ENCODE peak calls at places on chromosomes 2 and 18, in nine cellular contexts. Z is MCF 10A, D is BJ, U is GM20000, I is AG04449, H is astrocyte of the spinal cord, K is ascending aorta, C is kidney, S is left lung. E is an unnamed sample.

GRCh38 chr2:176001903-176002683 is at the start of gene LNPK:
- DNase-seq in D (peak; percentile 41), K (peak; percentile 73), C (peak; percentile 97), S (peak; percentile 95), Z (peak; percentile 91), H (peak; percentile 91), U (peak; percentile 94), I (no peak), E (peak; percentile 89)

GRCh38 chr2:55585451-55586079 is 31.9 kb downstream of the PPP4R3B start:
- DNase-seq in K (no peak), S (no peak), D (peak; percentile 39), Z (peak; percentile 64), I (peak; percentile 17), C (no peak), U (no peak), H (peak; percentile 77), E (no peak)

GRCh38 chr2:28201711-28202180 is 190.9 kb upstream of the FOSL2 start:
- DNase-seq in U (no peak), Z (no peak), S (no peak), C (no peak), K (no peak), I (no peak), D (no peak), H (no peak), E (no peak)

GRCh38 chr2:120018549-120018948 is 5.7 kb downstream of the EPB41L5 start:
- DNase-seq in C (no peak), S (peak; percentile 37), H (no peak), D (no peak), U (no peak), Z (no peak), I (no peak), K (no peak), E (no peak)

GRCh38 chr2:202034249-202035088 is 814 bp downstream of the FZD7 start:
- DNase-seq in H (peak; percentile 56), U (peak; percentile 59), C (peak; percentile 79), Z (peak; percentile 31), K (no peak), S (no peak), D (no peak), I (no peak), E (no peak)

GRCh38 chr2:33069894-33070651 is 123.3 kb downstream of the LTBP1 start:
- DNase-seq in H (peak; percentile 99), K (peak; percentile 67), I (peak; percentile 92), C (peak; percentile 59), D (peak; percentile 97), U (no peak), S (peak; percentile 42), Z (peak; percentile 98), E (peak; percentile 88)

GRCh38 chr18:23103449-23103848 is 31.8 kb upstream of the CABLES1 start:
- DNase-seq in C (no peak), D (no peak), U (no peak), Z (no peak), S (no peak), H (no peak), K (no peak), I (no peak), E (no peak)

GRCh38 chr2:9897331-9897737 is 54.1 kb downstream of the TAF1B start:
- DNase-seq in Z (peak; percentile 99), U (peak; percentile 8), C (no peak), I (peak; percentile 83), K (no peak), D (peak; percentile 74), S (peak; percentile 68), H (peak; percentile 95), E (peak; percentile 81)

DNA sequence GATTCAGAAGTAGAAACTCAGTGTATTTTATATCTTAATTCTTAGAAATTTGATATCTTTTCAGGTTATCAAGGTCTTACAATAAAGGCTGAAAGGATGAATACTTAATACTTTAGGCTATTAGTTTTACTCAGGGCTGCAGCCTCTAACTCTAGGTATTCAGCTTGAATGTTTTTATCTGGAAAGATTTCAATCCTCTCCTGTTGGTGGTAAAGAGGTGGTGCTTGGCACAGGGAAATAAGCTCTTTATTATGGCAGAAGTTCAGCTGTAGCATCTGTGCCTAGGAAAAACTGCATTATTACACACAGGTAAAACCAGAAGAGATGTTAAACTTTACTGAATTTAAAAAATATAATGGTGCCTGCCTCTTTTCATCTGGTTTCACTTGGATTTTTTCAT is 11.1 kb downstream of the ACVR2A start:
- DNase-seq in I (no peak), K (no peak), D (no peak), U (no peak), C (no peak), S (no peak), Z (no peak), H (no peak), E (no peak)
- TF ChIP-seq CTCF in I (no peak), K (no peak), D (no peak), U (no peak), C (no peak), S (no peak), Z (no peak), H (no peak), E (no peak)

GRCh38 chr2:224611938-224612337 is 26.8 kb upstream of the CUL3 start:
- DNase-seq in U (no peak), Z (no peak), I (no peak), H (no peak), D (no peak), S (no peak), K (no peak), C (no peak), E (no peak)
- TF ChIP-seq CTCF in U (no peak), Z (no peak), I (no peak), H (peak; percentile 3), D (no peak), S (no peak), K (no peak), C (no peak), E (no peak)

GRCh38 chr2:62565309-62565908 is 59.4 kb upstream of the TMEM17 start:
- DNase-seq in I (no peak), K (no peak), C (no peak), U (no peak), Z (no peak), H (no peak), D (no peak), S (no peak), E (no peak)
- TF ChIP-seq CTCF in I (no peak), K (no peak), C (no peak), U (no peak), Z (no peak), H (no peak), D (no peak), S (no peak), E (no peak)

GRCh38 chr18:76803413-76803812 is 18.9 kb upstream of the ZNF236 start:
- DNase-seq in H (no peak), K (no peak), D (no peak), C (no peak), Z (no peak), I (no peak), S (no peak), U (no peak), E (no peak)

GRCh38 chr18:76806301-76806700 is 16.1 kb upstream of the ZNF236 start:
- DNase-seq in Z (peak; percentile 81), U (no peak), H (no peak), I (no peak), D (no peak), S (no peak), K (no peak), C (no peak), E (peak; percentile 88)

GRCh38 chr18:76803814-76804213 is 18.5 kb upstream of the ZNF236 start:
- DNase-seq in C (no peak), H (peak; percentile 54), K (no peak), Z (peak; percentile 84), S (peak; percentile 50), U (peak; percentile 79), I (no peak), D (no peak), E (no peak)

GRCh38 chr18:76808561-76808960 is 13.8 kb upstream of the ZNF236 start:
- DNase-seq in H (no peak), C (no peak), I (no peak), U (no peak), D (no peak), S (no peak), Z (no peak), K (no peak), E (no peak)

DNA sequence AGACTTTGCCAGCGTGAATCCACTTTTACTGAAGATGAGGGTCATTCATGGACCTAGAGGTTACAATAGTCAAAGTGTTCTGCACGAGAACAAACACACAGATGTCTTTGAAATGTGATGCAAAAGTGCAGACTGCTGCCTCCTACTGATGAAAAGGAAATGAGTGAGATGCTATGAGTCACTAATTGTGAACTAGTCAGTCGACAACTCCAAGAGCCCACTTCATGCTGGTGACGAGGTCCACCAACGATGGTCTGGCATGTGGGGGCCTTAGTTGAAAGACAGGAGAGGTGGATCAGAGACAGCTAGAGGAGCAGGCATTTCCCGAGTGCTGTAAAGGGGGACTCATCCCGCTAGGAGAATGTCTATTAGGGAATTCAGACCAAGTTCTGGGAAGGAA is 17.1 kb upstream of the ZNF236 start:
- DNase-seq in Z (peak; percentile 50), S (no peak), U (no peak), K (no peak), C (no peak), D (no peak), I (no peak), H (peak; percentile 39), E (no peak)
- TF ChIP-seq CTCF in Z (no peak), S (no peak), U (no peak), K (no peak), C (no peak), D (no peak), I (no peak), H (no peak), E (no peak)

GRCh38 chr18:2656237-2657042 is 914 bp downstream of the SMCHD1 start:
- DNase-seq in I (no peak), C (peak; percentile 90), U (peak; percentile 38), Z (peak; percentile 47), S (peak; percentile 68), H (peak; percentile 43), D (no peak), K (no peak), E (no peak)
- TF ChIP-seq CTCF in I (no peak), C (no peak), U (no peak), Z (no peak), S (no peak), H (no peak), D (no peak), K (no peak), E (no peak)

DNA sequence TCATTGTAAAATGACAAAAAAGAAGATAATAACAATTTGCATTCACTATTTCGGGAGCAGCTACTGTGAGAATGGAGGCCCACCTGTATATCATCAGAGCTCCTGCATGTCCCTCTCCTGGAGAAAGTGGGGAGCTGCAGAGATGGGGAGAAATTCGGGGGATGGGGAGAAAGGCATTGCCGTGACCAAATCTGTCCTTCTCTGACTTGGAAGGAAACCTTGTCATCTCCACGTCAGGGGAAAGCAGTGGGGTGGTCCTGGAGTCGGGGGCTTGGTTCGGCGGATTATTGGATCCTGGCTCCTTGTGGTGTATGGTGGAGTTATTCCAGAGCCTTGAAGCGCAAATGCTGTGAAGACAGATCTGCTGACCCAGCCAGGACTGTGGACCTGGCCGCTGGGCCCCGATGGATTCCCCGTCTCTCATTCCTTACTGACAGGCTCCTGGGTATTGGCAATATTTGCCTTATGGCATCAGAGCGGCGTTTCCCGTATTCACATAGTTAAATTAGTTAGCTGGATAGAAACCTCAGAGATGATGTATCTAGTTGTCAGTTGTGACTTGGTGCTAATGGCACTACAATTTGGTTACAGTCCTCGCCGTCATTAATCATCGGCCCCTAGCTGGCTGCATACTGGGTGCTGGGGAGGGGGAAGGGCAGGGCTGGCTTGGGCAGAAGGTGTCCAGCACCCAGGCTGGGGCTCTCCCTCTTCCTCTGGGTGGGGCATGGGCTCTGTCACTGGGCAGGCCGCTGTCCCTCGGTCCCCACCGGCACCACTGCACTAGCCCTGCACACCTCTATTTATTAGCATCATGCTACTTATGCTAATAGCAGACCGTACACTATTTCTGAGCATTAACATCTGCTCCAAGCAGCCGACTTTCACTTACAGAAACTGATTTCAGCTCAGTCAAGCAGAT is 31.7 kb downstream of the CELF4 start:
- DNase-seq in C (no peak), K (no peak), Z (peak; percentile 14), I (no peak), S (no peak), D (no peak), U (no peak), H (no peak), E (no peak)
- TF ChIP-seq CTCF in C (no peak), K (no peak), Z (no peak), I (no peak), S (no peak), D (peak; percentile 17), U (no peak), H (peak; percentile 9), E (peak; percentile 15)

E was measured in RWPE2.